ENCODE peak calls at places on chromosome 16, in ten cellular contexts. G is aorta; C is nucleus accumbens; D is dorsolateral prefrontal cortex; N is AG09309; O is Jurkat, Clone E6-1; L is stimulated activated CD4-positive, alpha-beta T cell treated with anti-CD3 and anti-CD28 coated beads, Interleukin-2, amount 100 ng/mL, for 48 hours; S is fibroblast of lung; I is HuH-7; A is effector CD4-positive, alpha-beta T cell. E is an unnamed sample.

GRCh38 chr16:69861276-69862030 is 89.7 kb upstream of the CLEC18A start:
- DNase-seq in G (peak), C (no peak), D (no peak), N (peak), O (no peak), L (no peak), S (peak), I (peak), A (no peak), E (peak)

GRCh38 chr16:20911361-20911760 is 10.8 kb downstream of the LYRM1 start:
- DNase-seq in G (no peak), C (no peak), D (no peak), N (no peak), O (no peak), L (no peak), S (peak), I (no peak), A (no peak), E (no peak)

GRCh38 chr16:2584742-2585650 is 47.2 kb downstream of the PDPK1 start:
- DNase-seq in G (peak), C (no peak), D (peak), N (no peak), O (peak), L (no peak), S (no peak), I (no peak), A (no peak), E (peak)

GRCh38 chr16:66477028-66477515 is 50.0 kb downstream of the BEAN1 start:
- DNase-seq in G (no peak), C (no peak), D (no peak), N (no peak), O (no peak), L (no peak), S (no peak), I (no peak), A (no peak), E (no peak)

GRCh38 chr16:704552-705380 is 835 bp downstream of the FBXL16 start:
- DNase-seq in G (no peak), C (no peak), D (no peak), N (no peak), O (no peak), L (no peak), S (no peak), I (no peak), A (no peak), E (no peak)

GRCh38 chr16:70738083-70738977 is 52.5 kb upstream of the MTSS2 start:
- DNase-seq in G (peak), C (peak), D (no peak), N (no peak), O (no peak), L (peak), S (peak), I (peak), A (no peak), E (peak)

GRCh38 chr16:14375132-14375491 is 254.9 kb downstream of the PARN start:
- DNase-seq in G (no peak), C (no peak), D (no peak), N (no peak), O (no peak), L (no peak), S (peak), I (no peak), A (no peak), E (no peak)

GRCh38 chr16:30369091-30369937 is 980 bp downstream of the TBC1D10B start:
- DNase-seq in G (no peak), C (no peak), D (no peak), N (no peak), O (no peak), L (no peak), S (no peak), I (no peak), A (no peak), E (no peak)

GRCh38 chr16:49725651-49726050 is 130.3 kb downstream of the ZNF423 start:
- DNase-seq in G (no peak), C (no peak), D (no peak), N (no peak), O (no peak), L (no peak), S (no peak), I (no peak), A (no peak), E (no peak)

GRCh38 chr16:88725609-88726407 is 19.5 kb downstream of the CTU2 start:
- DNase-seq in G (no peak), C (no peak), D (no peak), N (no peak), O (no peak), L (no peak), S (no peak), I (no peak), A (no peak), E (no peak)

GRCh38 chr16:66359811-66360608 is 6.5 kb upstream of the CDH5 start:
- DNase-seq in G (no peak), C (no peak), D (no peak), N (no peak), O (no peak), L (no peak), S (no peak), I (no peak), A (no peak), E (peak)

GRCh38 chr16:66905633-66906539 is 12.8 kb downstream of the CDH16 start:
- DNase-seq in G (no peak), C (no peak), D (no peak), N (no peak), O (peak), L (peak), S (no peak), I (peak), A (no peak), E (peak)

GRCh38 chr16:70715860-70716357 is 30.1 kb upstream of the MTSS2 start:
- DNase-seq in G (no peak), C (no peak), D (no peak), N (peak), O (no peak), L (no peak), S (peak), I (no peak), A (no peak), E (no peak)

GRCh38 chr16:27678955-27679354 is 129.0 kb downstream of the KATNIP start:
- DNase-seq in G (no peak), C (no peak), D (no peak), N (peak), O (no peak), L (no peak), S (peak), I (no peak), A (no peak), E (no peak)

GRCh38 chr16:19307587-19308241 is 22.2 kb downstream of the CLEC19A start:
- DNase-seq in G (no peak), C (no peak), D (no peak), N (no peak), O (peak), L (no peak), S (no peak), I (peak), A (no peak), E (no peak)

GRCh38 chr16:8989099-8989878 is 25.6 kb upstream of the USP7 start:
- DNase-seq in G (no peak), C (no peak), D (no peak), N (no peak), O (no peak), L (no peak), S (no peak), I (no peak), A (no peak), E (no peak)

GRCh38 chr16:66988197-66988788 is at the start of gene CES4A:
- DNase-seq in G (no peak), C (no peak), D (no peak), N (no peak), O (no peak), L (no peak), S (peak), I (no peak), A (no peak), E (no peak)

GRCh38 chr16:56776562-56776961 is 46.6 kb downstream of the NUP93 start:
- DNase-seq in G (peak), C (no peak), D (no peak), N (peak), O (no peak), L (no peak), S (peak), I (no peak), A (no peak), E (peak)

GRCh38 chr16:27228621-27229501 is 25.5 kb downstream of the KDM8 start:
- DNase-seq in G (peak), C (no peak), D (no peak), N (no peak), O (no peak), L (no peak), S (no peak), I (no peak), A (no peak), E (peak)

GRCh38 chr16:66295761-66296546 is 70.5 kb upstream of the CDH5 start:
- DNase-seq in G (no peak), C (no peak), D (no peak), N (no peak), O (no peak), L (no peak), S (no peak), I (no peak), A (no peak), E (no peak)

GRCh38 chr16:19745286-19746018 is 27.4 kb downstream of the IQCK start:
- DNase-seq in G (no peak), C (no peak), D (peak), N (peak), O (no peak), L (no peak), S (peak), I (no peak), A (no peak), E (no peak)

GRCh38 chr16:87963400-87963799 is 12.2 kb downstream of the BANP start:
- DNase-seq in G (no peak), C (no peak), D (no peak), N (no peak), O (peak), L (peak), S (peak), I (no peak), A (peak), E (no peak)